ENCODE peak calls at places on chromosomes 13 and 19, in seven cellular contexts. P is AG09309, R is uterus, X is H1, Y is breast epithelium, Q is tibial nerve, U is progenitor cell of endocrine pancreas. J is an unnamed sample.

GRCh38 chr13:71871844-71872243 is 4.8 kb upstream of the DACH1 start:
- DNase-seq in P (no peak), R (no peak), X (no peak), Y (no peak), Q (no peak), U (no peak), J (no peak)

GRCh38 chr19:18520848-18521691 is 800 bp downstream of the ELL start:
- DNase-seq in P (no peak), R (peak), X (no peak), Y (no peak), Q (no peak), U (no peak), J (peak)

GRCh38 chr19:50249636-50250035 is 46.2 kb downstream of the MYH14 start:
- DNase-seq in P (no peak), R (no peak), X (no peak), Y (no peak), Q (no peak), U (no peak), J (no peak)

GRCh38 chr13:20191902-20192469 is 752 bp downstream of the GJB2 start:
- DNase-seq in P (no peak), R (no peak), X (no peak), Y (no peak), Q (no peak), U (no peak), J (no peak)

GRCh38 chr19:9061879-9062278 is 25.0 kb upstream of the OR1M1 start:
- DNase-seq in P (no peak), R (peak), X (no peak), Y (no peak), Q (no peak), U (no peak), J (no peak)

GRCh38 chr13:33033361-33033812 is 17.2 kb downstream of the KL start:
- DNase-seq in P (no peak), R (no peak), X (no peak), Y (no peak), Q (no peak), U (no peak), J (no peak)

GRCh38 chr13:25237083-25237482 is 50.2 kb downstream of the MTMR6 start:
- DNase-seq in P (no peak), R (no peak), X (no peak), Y (no peak), Q (no peak), U (no peak), J (no peak)

GRCh38 chr19:926595-927043 is 784 bp downstream of the ARID3A start:
- DNase-seq in P (no peak), R (no peak), X (no peak), Y (peak), Q (no peak), U (no peak), J (peak)

GRCh38 chr13:46179576-46180368 is 2.2 kb downstream of the LCP1 start:
- DNase-seq in P (no peak), R (no peak), X (no peak), Y (no peak), Q (no peak), U (no peak), J (peak)

GRCh38 chr19:44303976-44304568 is 753 bp downstream of the ZNF235 start:
- DNase-seq in P (no peak), R (no peak), X (no peak), Y (no peak), Q (no peak), U (no peak), J (no peak)

GRCh38 chr13:31045621-31046081 is 113.2 kb downstream of the TEX26 start:
- DNase-seq in P (peak), R (peak), X (no peak), Y (peak), Q (no peak), U (no peak), J (no peak)

GRCh38 chr13:64371045-64371444 is 2859.1 kb downstream of the PCDH9 start:
- DNase-seq in P (no peak), R (no peak), X (no peak), Y (no peak), Q (no peak), U (no peak), J (no peak)

GRCh38 chr13:110250258-110250891 is 56.6 kb downstream of the COL4A1 start:
- DNase-seq in P (no peak), R (peak), X (no peak), Y (no peak), Q (peak), U (no peak), J (no peak)

GRCh38 chr19:11580665-11581418 is 3.4 kb upstream of the ACP5 start:
- DNase-seq in P (no peak), R (no peak), X (no peak), Y (no peak), Q (no peak), U (no peak), J (no peak)

GRCh38 chr19:6522712-6523111 is 8.1 kb upstream of the TNFSF9 start:
- DNase-seq in P (no peak), R (no peak), X (no peak), Y (no peak), Q (no peak), U (no peak), J (no peak)

GRCh38 chr13:35093356-35093755 is 151.3 kb downstream of the NBEA start:
- DNase-seq in P (no peak), R (no peak), X (no peak), Y (no peak), Q (no peak), U (no peak), J (no peak)

GRCh38 chr19:50723069-50723468 is at the start of gene CLEC11A:
- DNase-seq in P (peak), R (peak), X (no peak), Y (no peak), Q (no peak), U (no peak), J (no peak)

GRCh38 chr19:54444737-54445136 is 4.3 kb upstream of the LENG8 start:
- DNase-seq in P (no peak), R (no peak), X (no peak), Y (no peak), Q (no peak), U (no peak), J (no peak)

GRCh38 chr13:57739791-57740190 is 108.2 kb downstream of the PCDH17 start:
- DNase-seq in P (no peak), R (no peak), X (no peak), Y (no peak), Q (no peak), U (no peak), J (no peak)

GRCh38 chr19:57566396-57567256 is 7.0 kb upstream of the ZNF550 start:
- DNase-seq in P (no peak), R (no peak), X (no peak), Y (no peak), Q (no peak), U (no peak), J (no peak)

GRCh38 chr13:106373989-106374572 is 161.4 kb downstream of the EFNB2 start:
- DNase-seq in P (peak), R (peak), X (no peak), Y (no peak), Q (no peak), U (no peak), J (no peak)

GRCh38 chr13:45194081-45194939 is 6.5 kb downstream of the KCTD4 start:
- DNase-seq in P (no peak), R (no peak), X (peak), Y (no peak), Q (peak), U (no peak), J (no peak)

GRCh38 chr19:40588110-40588854 is 11.6 kb downstream of the SHKBP1 start:
- DNase-seq in P (no peak), R (no peak), X (no peak), Y (no peak), Q (no peak), U (no peak), J (no peak)

GRCh38 chr13:30607908-30608307 is 9.8 kb upstream of the USPL1 start:
- DNase-seq in P (no peak), R (no peak), X (no peak), Y (no peak), Q (no peak), U (no peak), J (peak)

DNA sequence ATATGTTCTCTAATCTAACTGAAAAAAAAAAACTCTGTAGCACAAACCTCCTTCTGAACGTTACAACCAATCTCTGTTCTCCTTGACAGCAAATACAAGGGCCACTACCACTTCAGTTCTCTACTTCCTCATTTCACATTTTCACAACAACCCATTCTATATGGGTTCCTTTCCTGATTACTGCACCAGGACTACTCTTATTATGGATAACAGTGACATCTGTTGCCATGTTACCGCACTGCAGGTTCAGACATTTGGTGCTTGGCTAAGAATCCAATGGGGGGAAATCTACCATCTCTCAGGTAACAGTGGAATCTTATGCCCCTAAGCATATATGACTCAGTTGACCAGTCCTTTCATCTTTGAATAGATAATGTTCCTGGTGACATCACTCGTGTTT is 11.6 kb upstream of the FPR3 start:
- DNase-seq in P (no peak), R (no peak), X (no peak), Y (no peak), Q (no peak), U (no peak), J (no peak)
- TF ChIP-seq CTCF in P (peak), R (no peak), X (no peak), Y (no peak), Q (no peak), U (peak), J (no peak)

DNA sequence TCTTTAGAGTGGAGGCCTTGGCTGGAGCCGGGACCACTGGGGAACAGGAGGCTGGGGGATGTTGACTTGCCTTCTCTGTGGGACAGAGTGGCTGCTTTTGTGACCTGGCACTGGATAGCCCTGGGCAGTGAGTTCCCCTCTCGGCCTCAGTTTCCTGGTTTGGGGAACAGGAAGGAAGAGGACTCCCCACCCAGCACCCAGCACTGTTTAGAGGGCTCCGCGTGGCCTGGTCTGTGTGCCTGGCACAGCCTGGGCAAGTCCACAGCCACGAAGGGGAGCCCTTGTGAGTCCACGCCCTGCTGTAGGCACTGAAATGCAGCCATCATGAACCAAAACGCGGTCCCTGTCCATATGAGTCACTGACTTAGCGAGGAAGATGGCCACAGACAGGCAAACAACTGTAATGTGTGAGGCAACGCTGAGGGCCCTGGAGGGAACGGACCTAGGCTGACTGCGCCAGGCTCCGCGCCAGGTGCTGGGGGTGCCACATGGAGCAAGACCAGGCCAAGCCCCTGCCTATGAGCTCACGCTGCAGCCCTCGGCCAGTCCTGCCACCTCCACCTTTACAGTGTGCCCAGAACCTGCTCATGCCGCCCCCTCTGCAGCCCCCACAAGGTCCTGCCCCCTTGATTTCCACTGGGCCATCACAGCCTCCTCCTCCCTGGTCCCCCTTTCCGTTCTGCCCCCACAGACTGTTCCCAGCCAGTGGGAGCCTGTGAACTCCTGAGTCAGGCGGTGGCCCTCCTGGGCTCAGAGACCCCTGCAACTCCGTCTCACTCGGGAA is 35.5 kb downstream of the PAK4 start:
- DNase-seq in P (no peak), R (no peak), X (no peak), Y (peak), Q (no peak), U (no peak), J (no peak)
- TF ChIP-seq CTCF in P (no peak), R (no peak), X (no peak), Y (no peak), Q (no peak), U (no peak), J (no peak)

DNA sequence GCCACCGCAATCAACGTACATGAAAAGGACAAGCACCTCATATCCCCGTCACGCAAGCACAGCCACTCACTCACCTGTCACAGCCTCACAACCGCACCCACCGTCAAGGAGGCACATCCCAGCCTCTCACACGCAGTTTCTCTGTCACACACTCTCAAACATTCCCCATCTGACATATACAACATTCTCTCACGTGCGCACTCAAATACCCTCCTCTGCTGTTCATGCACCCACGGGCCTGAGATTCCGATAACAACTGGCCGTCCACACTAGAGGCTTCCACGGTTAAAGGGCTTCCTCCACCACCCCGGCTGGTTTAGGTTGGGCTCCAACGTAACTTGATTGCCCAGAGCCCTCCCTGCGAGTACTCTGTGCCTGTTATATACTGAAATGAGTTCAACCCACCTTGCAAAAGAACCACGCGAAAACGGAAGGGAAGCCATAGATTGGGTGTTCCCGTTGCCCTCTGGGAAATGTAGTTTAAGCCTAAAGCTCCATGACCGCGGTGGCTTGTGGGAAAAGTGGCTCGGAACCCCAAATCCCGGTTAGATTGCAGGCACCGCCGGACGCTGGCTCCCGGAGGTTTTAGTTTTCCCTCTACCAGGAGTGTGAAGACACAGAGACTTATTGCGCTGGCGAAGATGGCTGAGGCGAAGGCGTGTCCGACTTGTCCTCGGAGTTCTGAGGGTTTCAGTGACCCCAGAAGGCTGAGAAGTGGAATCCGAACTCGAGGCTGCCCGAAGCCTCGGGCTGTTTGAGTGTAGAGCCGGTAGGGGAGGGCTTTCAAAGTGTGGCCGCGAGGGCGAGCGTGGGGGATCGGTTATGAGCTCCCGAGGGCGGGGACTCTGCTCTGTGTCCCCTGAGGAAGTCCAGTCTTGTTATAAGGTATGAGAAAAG is at the start of gene ZNF573:
- DNase-seq in P (peak), R (peak), X (peak), Y (peak), Q (peak), U (peak), J (peak)
- TF ChIP-seq CTCF in P (peak), R (peak), X (no peak), Y (no peak), Q (no peak), U (peak), J (no peak)

GRCh38 chr13:48831248-48831647 is 144.5 kb upstream of the FNDC3A start:
- DNase-seq in P (no peak), R (no peak), X (no peak), Y (no peak), Q (no peak), U (no peak), J (no peak)
- TF ChIP-seq CTCF in P (no peak), R (no peak), X (no peak), Y (no peak), Q (no peak), U (no peak), J (no peak)

GRCh38 chr19:17450264-17451075 is 2.0 kb upstream of the TMEM221 start:
- DNase-seq in P (no peak), R (no peak), X (no peak), Y (no peak), Q (no peak), U (no peak), J (no peak)

GRCh38 chr19:17451820-17452219 is 3.4 kb upstream of the TMEM221 start:
- DNase-seq in P (no peak), R (no peak), X (no peak), Y (no peak), Q (no peak), U (no peak), J (no peak)

GRCh38 chr19:17447704-17448189 is 721 bp downstream of the TMEM221 start:
- DNase-seq in P (no peak), R (no peak), X (no peak), Y (no peak), Q (no peak), U (no peak), J (no peak)

GRCh38 chr19:17445526-17446165 is 2.8 kb downstream of the TMEM221 start:
- DNase-seq in P (no peak), R (no peak), X (no peak), Y (no peak), Q (no peak), U (no peak), J (no peak)

GRCh38 chr19:17448190-17448967 is at the start of gene TMEM221:
- DNase-seq in P (no peak), R (peak), X (no peak), Y (no peak), Q (peak), U (peak), J (peak)
- TF ChIP-seq CTCF in P (peak), R (peak), X (peak), Y (peak), Q (peak), U (peak), J (no peak)

GRCh38 chr19:48664476-48664875 is 8.3 kb downstream of the NTN5 start:
- DNase-seq in P (no peak), R (no peak), X (no peak), Y (no peak), Q (no peak), U (no peak), J (no peak)

GRCh38 chr19:48663667-48664066 is 9.2 kb downstream of the NTN5 start:
- DNase-seq in P (no peak), R (no peak), X (no peak), Y (no peak), Q (no peak), U (no peak), J (no peak)

GRCh38 chr19:48668761-48669160 is 4.1 kb downstream of the NTN5 start:
- DNase-seq in P (no peak), R (no peak), X (no peak), Y (no peak), Q (no peak), U (no peak), J (no peak)

GRCh38 chr19:48668332-48668731 is 4.5 kb downstream of the NTN5 start:
- DNase-seq in P (no peak), R (no peak), X (no peak), Y (no peak), Q (no peak), U (no peak), J (no peak)

DNA sequence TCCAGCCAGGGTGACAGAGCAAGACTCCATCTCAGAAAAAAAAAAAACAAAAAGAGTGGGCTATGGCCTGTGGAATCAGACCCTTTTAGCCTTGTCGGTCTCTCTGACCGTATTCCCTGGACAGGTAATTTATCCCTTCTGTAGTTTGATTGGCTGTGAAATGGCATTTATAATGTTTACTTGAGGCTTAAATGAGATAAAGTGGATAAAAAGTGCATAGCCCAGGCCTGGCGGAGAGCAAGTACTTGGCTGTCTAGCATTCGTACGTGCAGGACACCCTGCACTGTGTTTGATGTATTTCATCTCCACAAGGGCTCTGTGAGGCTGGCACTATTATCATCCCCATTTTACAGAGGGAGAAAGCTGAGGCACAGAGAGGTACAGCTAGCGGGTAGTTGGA is 7.0 kb downstream of the NTN5 start:
- DNase-seq in P (no peak), R (no peak), X (no peak), Y (no peak), Q (no peak), U (no peak), J (no peak)
- TF ChIP-seq CTCF in P (no peak), R (no peak), X (no peak), Y (no peak), Q (no peak), U (no peak), J (no peak)

DNA sequence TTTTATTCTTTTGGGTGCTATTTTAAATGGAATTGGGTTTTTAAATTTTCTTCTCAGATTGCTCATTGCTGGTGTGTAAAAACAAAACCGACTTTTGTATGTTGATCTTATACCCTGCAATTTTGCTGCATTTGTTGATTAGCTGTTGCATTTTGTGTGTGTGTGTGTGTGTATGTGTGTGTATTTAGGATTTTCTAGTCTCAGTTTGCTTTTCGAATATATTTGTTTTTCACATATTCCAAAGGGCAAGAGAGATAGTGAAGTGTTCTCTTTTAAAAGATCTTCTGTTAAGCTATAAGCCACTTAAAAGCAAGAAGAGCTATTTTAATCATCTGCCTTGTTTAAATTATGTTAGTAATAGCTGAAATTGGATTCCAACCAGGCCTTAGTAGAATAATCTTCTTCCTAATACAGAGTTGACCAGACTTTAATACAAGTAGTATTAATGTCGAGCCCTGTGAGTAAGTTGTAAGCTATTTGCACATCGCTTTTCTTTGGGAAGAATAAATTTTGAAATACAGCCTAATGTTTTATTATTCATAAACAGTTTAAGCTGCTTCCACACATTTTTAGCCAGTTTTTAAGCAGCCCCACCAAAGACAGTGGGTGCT is 57.4 kb downstream of the TM9SF2 start:
- DNase-seq in P (no peak), R (no peak), X (no peak), Y (no peak), Q (no peak), U (no peak), J (no peak)
- TF ChIP-seq CTCF in P (no peak), R (no peak), X (no peak), Y (no peak), Q (no peak), U (no peak), J (no peak)

DNA sequence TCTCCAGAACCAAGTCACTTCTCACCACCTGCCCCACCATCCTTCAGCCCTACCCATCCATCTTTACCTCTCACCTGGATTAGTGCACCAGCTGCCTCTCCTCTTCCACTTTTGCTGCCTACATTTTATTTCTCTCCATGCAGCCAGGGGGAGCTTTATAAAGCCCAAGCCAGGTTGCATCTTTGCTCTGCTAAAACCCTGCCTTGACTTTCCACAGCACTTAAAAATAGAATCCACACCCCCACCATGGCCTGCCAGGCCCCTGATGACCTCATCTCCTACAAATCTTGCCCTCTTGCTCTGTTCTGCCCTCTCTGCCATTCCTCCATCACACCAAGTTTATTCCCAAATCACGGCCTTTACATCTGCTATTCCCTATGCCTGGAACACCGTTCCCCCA is 1.8 kb downstream of the HOOK2 start:
- DNase-seq in P (no peak), R (no peak), X (no peak), Y (no peak), Q (no peak), U (no peak), J (no peak)
- TF ChIP-seq CTCF in P (peak), R (no peak), X (no peak), Y (no peak), Q (no peak), U (no peak), J (no peak)

J was measured in activated B cell treated with CpG ODN at 0.5 μM for 24 hours.